ENCODE peak calls at places on chromosomes 4 and X, in five cellular contexts. P is cardiac muscle cell; Y is OCI-LY7; Z is IMR-90; U is CD8-positive, alpha-beta T cell. Q is an unnamed sample.

GRCh38 chr4:136383126-136383525 is 1149.2 kb downstream of the PCDH18 start:
- DNase-seq in P (no peak), Y (no peak), Z (peak; percentile 13), U (no peak), Q (no peak)

GRCh38 chrX:101370888-101371504 is 15.0 kb downstream of the BTK start:
- DNase-seq in P (no peak), Y (peak; percentile 79), Z (no peak), U (no peak), Q (no peak)

GRCh38 chr4:169338246-169338645 is 67.5 kb upstream of the SH3RF1 start:
- DNase-seq in P (no peak), Y (no peak), Z (peak; percentile 79), U (no peak), Q (no peak)

GRCh38 chrX:12955882-12956703 is 18.8 kb upstream of the TMSB4X start:
- DNase-seq in P (no peak), Y (peak; percentile 88), Z (peak; percentile 84), U (peak; percentile 52), Q (peak; percentile 65)

GRCh38 chrX:135543924-135544323 is 23.5 kb downstream of the INTS6L start:
- DNase-seq in P (no peak), Y (peak; percentile 54), Z (no peak), U (no peak), Q (no peak)

GRCh38 chr4:43394976-43395375 is 502.5 kb downstream of the GRXCR1 start:
- DNase-seq in P (no peak), Y (no peak), Z (peak; percentile 57), U (no peak), Q (no peak)

GRCh38 chrX:46016296-46016695 is 528.9 kb downstream of the ZNF674 start:
- DNase-seq in P (no peak), Y (no peak), Z (no peak), U (no peak), Q (no peak)

GRCh38 chrX:39782276-39782675 is 315.5 kb downstream of the BCOR start:
- DNase-seq in P (peak; percentile 42), Y (no peak), Z (no peak), U (no peak), Q (no peak)

GRCh38 chr4:7649741-7650531 is 215.2 kb upstream of the PSAPL1 start:
- DNase-seq in P (no peak), Y (peak; percentile 67), Z (peak; percentile 95), U (peak; percentile 35), Q (peak; percentile 47)

GRCh38 chr4:1503583-1504471 is 97.6 kb upstream of the NKX1-1 start:
- DNase-seq in P (no peak), Y (no peak), Z (no peak), U (no peak), Q (no peak)

GRCh38 chr4:72886602-72887001 is 182.9 kb downstream of the COX18 start:
- DNase-seq in P (peak; percentile 34), Y (peak; percentile 1), Z (no peak), U (no peak), Q (no peak)

GRCh38 chrX:95156566-95156965 is 1482.6 kb downstream of the FAM133A start:
- DNase-seq in P (no peak), Y (no peak), Z (no peak), U (no peak), Q (peak; percentile 2)

GRCh38 chr4:84403656-84404055 is 95.4 kb downstream of the NKX6-1 start:
- DNase-seq in P (no peak), Y (no peak), Z (no peak), U (no peak), Q (no peak)

GRCh38 chrX:53287493-53288138 is 6.2 kb upstream of the IQSEC2 start:
- DNase-seq in P (peak; percentile 4), Y (peak; percentile 18), Z (peak; percentile 66), U (peak; percentile 9), Q (peak; percentile 41)

GRCh38 chr4:72954811-72955210 is 114.7 kb downstream of the COX18 start:
- DNase-seq in P (no peak), Y (no peak), Z (no peak), U (no peak), Q (no peak)

GRCh38 chrX:15873566-15873965 is 19.0 kb upstream of the AP1S2 start:
- DNase-seq in P (no peak), Y (no peak), Z (peak; percentile 6), U (no peak), Q (no peak)

GRCh38 chr4:89303177-89303576 is 4.4 kb downstream of the GPRIN3 start:
- DNase-seq in P (no peak), Y (no peak), Z (no peak), U (no peak), Q (peak; percentile 85)

GRCh38 chr4:177283167-177283566 is 26.5 kb upstream of the NEIL3 start:
- DNase-seq in P (no peak), Y (no peak), Z (peak; percentile 74), U (no peak), Q (no peak)

GRCh38 chr4:3332498-3332897 is 39.7 kb downstream of the RGS12 start:
- DNase-seq in P (no peak), Y (no peak), Z (no peak), U (no peak), Q (no peak)

GRCh38 chr4:140004580-140005314 is 149.2 kb downstream of the MAML3 start:
- DNase-seq in P (peak; percentile 55), Y (no peak), Z (peak; percentile 51), U (no peak), Q (no peak)

GRCh38 chr4:128450326-128451120 is 162.9 kb upstream of the PGRMC2 start:
- DNase-seq in P (no peak), Y (no peak), Z (peak; percentile 26), U (no peak), Q (no peak)

GRCh38 chr4:7217453-7218310 is 25.3 kb downstream of the SORCS2 start:
- DNase-seq in P (no peak), Y (no peak), Z (no peak), U (no peak), Q (no peak)

GRCh38 chr4:184416913-184417734 is 57.2 kb downstream of the IRF2 start:
- DNase-seq in P (no peak), Y (peak; percentile 59), Z (peak; percentile 14), U (peak; percentile 20), Q (peak; percentile 60)

GRCh38 chr4:37966044-37966443 is 5.8 kb downstream of the PTTG2 start:
- DNase-seq in P (no peak), Y (no peak), Z (no peak), U (no peak), Q (no peak)

GRCh38 chr4:85058551-85058950 is 92.1 kb upstream of the WDFY3 start:
- DNase-seq in P (no peak), Y (no peak), Z (peak; percentile 8), U (no peak), Q (no peak)

GRCh38 chrX:6257025-6257424 is 28.4 kb upstream of the NLGN4X start:
- DNase-seq in P (no peak), Y (no peak), Z (no peak), U (no peak), Q (no peak)

GRCh38 chr4:19309365-19309764 is 942.3 kb upstream of the SLIT2 start:
- DNase-seq in P (peak; percentile 14), Y (no peak), Z (peak; percentile 74), U (no peak), Q (no peak)

GRCh38 chrX:135985123-135985973 is at the start of gene SLC9A6:
- DNase-seq in P (peak; percentile 82), Y (peak; percentile 83), Z (peak; percentile 17), U (peak; percentile 46), Q (peak; percentile 56)

GRCh38 chrX:67596839-67597790 is 53.3 kb downstream of the AR start:
- DNase-seq in P (no peak), Y (no peak), Z (no peak), U (no peak), Q (no peak)
- H3K4me1 ChIP-seq in P (no peaks in the 10 kb centered on the region), Y (no peaks in the 10 kb centered on the region), Z (no peaks in the 10 kb centered on the region), U (no peaks in the 10 kb centered on the region), Q (no peaks in the 10 kb centered on the region)

GRCh38 chr4:114495471-114495928 is 103.1 kb upstream of the UGT8 start:
- DNase-seq in P (peak; percentile 1), Y (no peak), Z (no peak), U (no peak), Q (no peak)

GRCh38 chr4:114488301-114488982 is 110.2 kb upstream of the UGT8 start:
- DNase-seq in P (no peak), Y (no peak), Z (no peak), U (no peak), Q (no peak)

GRCh38 chr4:114497116-114497515 is 101.5 kb upstream of the UGT8 start:
- DNase-seq in P (no peak), Y (no peak), Z (no peak), U (no peak), Q (no peak)

DNA sequence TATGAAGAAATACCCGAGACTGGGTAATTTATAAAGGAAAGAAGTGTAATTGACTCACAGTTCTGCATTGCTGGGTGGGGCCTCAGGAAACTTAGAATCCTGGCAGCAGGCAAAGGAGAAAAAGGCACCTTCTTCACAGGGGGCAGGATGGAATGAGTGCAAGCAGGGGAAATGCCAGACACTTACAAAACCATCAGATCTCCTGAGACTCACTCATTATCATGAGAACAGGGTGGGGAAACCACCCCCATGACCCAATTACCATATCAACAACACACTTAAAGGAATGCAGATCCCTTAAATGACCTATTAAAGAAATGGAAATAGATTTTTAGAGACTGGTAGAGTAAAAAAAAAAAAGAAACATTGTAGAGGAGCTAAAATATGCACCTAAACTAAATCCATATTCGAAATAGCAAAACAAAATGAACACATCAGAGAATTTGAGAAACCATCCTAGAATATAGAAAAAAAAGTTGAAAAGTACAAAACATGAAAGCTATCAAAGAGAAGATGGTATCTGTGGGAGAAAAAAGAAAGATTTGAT is 104.3 kb upstream of the UGT8 start:
- DNase-seq in P (no peak), Y (no peak), Z (no peak), U (no peak), Q (no peak)
- H3K4me3 ChIP-seq in P (no peak overlapping the region), Y (no peak overlapping the region), Z (no peak overlapping the region), U (no peak overlapping the region), Q (no peak overlapping the region)

GRCh38 chr4:108163352-108163751 is 5.4 kb downstream of the LEF1 start:
- DNase-seq in P (no peak), Y (no peak), Z (no peak), U (no peak), Q (no peak)
- H3K4me1 ChIP-seq in P (peaks cover 9% of the 10 kb centered on the region), Y (peaks cover 59% of the 10 kb centered on the region), Z (no peaks in the 10 kb centered on the region), U (peaks cover 19% of the 10 kb centered on the region), Q (peaks cover 51% of the 10 kb centered on the region)

GRCh38 chrX:2497961-2498780 is 2.6 kb downstream of the DHRSX start:
- DNase-seq in P (peak; percentile 5), Y (no peak), Z (peak; percentile 23), U (no peak), Q (no peak)

GRCh38 chrX:2500091-2500680 is 590 bp downstream of the DHRSX start:
- DNase-seq in P (peak; percentile 49), Y (peak; percentile 62), Z (peak; percentile 65), U (peak; percentile 16), Q (peak; percentile 24)

GRCh38 chrX:2500681-2501151 is at the start of the genes DHRSX and ZBED1:
- DNase-seq in P (peak; percentile 66), Y (peak; percentile 69), Z (no peak), U (peak; percentile 38), Q (peak; percentile 49)

GRCh38 chrX:2499507-2499906 is 1.3 kb downstream of the DHRSX start:
- DNase-seq in P (no peak), Y (no peak), Z (no peak), U (no peak), Q (no peak)

DNA sequence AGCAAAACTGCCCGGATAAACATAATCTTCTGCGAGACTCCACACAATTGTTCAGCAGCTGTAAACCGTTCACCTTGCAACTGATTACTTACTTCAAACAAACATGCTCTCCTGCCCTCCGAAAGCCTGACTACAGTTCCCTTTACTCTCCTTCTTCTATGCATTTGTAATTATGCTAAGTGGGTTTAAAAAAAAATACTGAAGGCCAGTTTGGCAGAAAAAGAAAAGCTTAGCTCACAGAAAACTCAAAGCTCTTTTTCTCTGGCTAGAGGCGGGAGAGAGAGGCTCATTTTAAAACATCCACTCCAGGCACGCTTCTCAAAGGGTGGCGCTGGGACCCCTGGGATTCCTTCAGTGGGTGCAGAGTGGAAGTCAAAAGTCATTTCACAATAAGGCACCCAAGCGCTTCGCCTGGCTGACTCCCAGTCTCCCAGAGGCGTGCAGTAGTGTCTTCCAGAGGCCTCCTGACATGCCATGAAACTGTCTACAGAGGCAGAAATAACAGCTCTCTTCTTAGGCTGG is 1.9 kb downstream of the DHRSX start:
- DNase-seq in P (peak; percentile 17), Y (peak; percentile 48), Z (peak; percentile 18), U (no peak), Q (no peak)
- H3K4me3 ChIP-seq in P (peak overlapping the region; percentile 58), Y (peak overlapping the region; percentile 86), Z (peak overlapping the region; percentile 18), U (no peak overlapping the region), Q (no peak overlapping the region)